ENCODE peak calls at places on chromosomes 12 and 14, in eight cellular contexts. T is hippocampal formation; W is adipocyte; L is left ventricle myocardium inferior; C is GM23248; D is stimulated activated CD4-positive, alpha-beta T cell treated with anti-CD3 and anti-CD28 coated beads, Interleukin-15, amount 100 ng/mL, for 1 hour; O is pancreas; Y is right cardiac atrium. X is an unnamed sample.

GRCh38 chr12:48629541-48629940 is 52.5 kb downstream of the KANSL2 start:
- DNase-seq in O (no peak), T (no peak), C (peak), D (no peak), W (no peak), L (no peak), Y (no peak), X (no peak)

GRCh38 chr14:103199141-103199540 is 75.9 kb downstream of the TNFAIP2 start:
- DNase-seq in T (no peak), O (no peak), C (peak), Y (no peak), W (peak), L (no peak), D (no peak), X (peak)

GRCh38 chr12:65742481-65742971 is 81.8 kb upstream of the HMGA2 start:
- DNase-seq in O (no peak), Y (peak), L (no peak), C (peak), D (no peak), T (no peak), W (peak), X (peak)

GRCh38 chr14:59310644-59311043 is 122.2 kb downstream of the DAAM1 start:
- DNase-seq in W (no peak), O (no peak), L (no peak), Y (no peak), C (no peak), D (no peak), T (no peak), X (peak)

GRCh38 chr14:36520601-36521525 is 831 bp upstream of the NKX2-1 start:
- DNase-seq in Y (no peak), T (no peak), C (peak), D (no peak), L (no peak), O (no peak), W (peak), X (no peak)

GRCh38 chr12:132568301-132568700 is 42.1 kb downstream of the LRCOL1 start:
- DNase-seq in T (no peak), C (no peak), D (no peak), O (no peak), Y (no peak), W (no peak), L (no peak), X (no peak)

GRCh38 chr14:85187521-85187920 is 342.4 kb upstream of the FLRT2 start:
- DNase-seq in D (no peak), T (no peak), C (no peak), L (no peak), O (no peak), W (no peak), Y (no peak), X (no peak)

GRCh38 chr14:21121106-21121505 is 20.2 kb downstream of the TMEM253 start:
- DNase-seq in Y (no peak), W (no peak), D (no peak), O (no peak), C (no peak), L (no peak), T (no peak), X (no peak)

GRCh38 chr12:104651812-104652211 is 195.1 kb downstream of the CHST11 start:
- DNase-seq in O (no peak), L (no peak), W (no peak), Y (no peak), T (no peak), C (no peak), D (no peak), X (no peak)

GRCh38 chr12:34393086-34393820 is 371.0 kb downstream of the ALG10 start:
- DNase-seq in W (no peak), D (peak), T (no peak), Y (peak), L (peak), C (no peak), O (no peak), X (no peak)

GRCh38 chr12:48572326-48572725 is 2.5 kb upstream of the LALBA start:
- DNase-seq in L (no peak), O (no peak), C (no peak), T (no peak), W (no peak), Y (no peak), D (no peak), X (no peak)

GRCh38 chr12:116481726-116482125 is 77.5 kb upstream of the MAP1LC3B2 start:
- DNase-seq in C (no peak), O (no peak), W (no peak), T (no peak), Y (no peak), D (no peak), L (no peak), X (no peak)

GRCh38 chr12:130178291-130178690 is 16.0 kb downstream of the FZD10 start:
- DNase-seq in C (no peak), L (no peak), O (no peak), Y (no peak), W (no peak), T (no peak), D (no peak), X (no peak)

GRCh38 chr14:35335388-35336092 is 43.4 kb downstream of the PSMA6 start:
- DNase-seq in O (peak), T (no peak), C (no peak), D (no peak), W (no peak), Y (peak), L (peak), X (no peak)

GRCh38 chr12:77940011-77940423 is 109.3 kb downstream of the NAV3 start:
- DNase-seq in D (no peak), C (peak), T (no peak), W (peak), L (no peak), O (no peak), Y (no peak), X (peak)

GRCh38 chr12:28089363-28089762 is 100.9 kb upstream of the CCDC91 start:
- DNase-seq in L (no peak), D (no peak), Y (no peak), C (peak), T (no peak), O (no peak), W (peak), X (peak)

GRCh38 chr14:91415794-91416743 is 1.6 kb downstream of the CCDC88C start:
- DNase-seq in W (no peak), T (no peak), O (no peak), D (peak), L (no peak), C (no peak), Y (no peak), X (no peak)

GRCh38 chr12:87728936-87729593 is 300.1 kb downstream of the C12orf50 start:
- DNase-seq in T (no peak), L (no peak), O (no peak), C (no peak), Y (no peak), W (peak), D (no peak), X (peak)

GRCh38 chr12:59643576-59643975 is 47.7 kb downstream of the SLC16A7 start:
- DNase-seq in T (no peak), W (no peak), C (no peak), O (no peak), Y (no peak), D (no peak), L (no peak), X (no peak)

GRCh38 chr14:55864890-55865655 is 253.1 kb upstream of the PELI2 start:
- DNase-seq in L (no peak), O (no peak), T (no peak), C (no peak), D (no peak), W (no peak), Y (peak), X (no peak)

GRCh38 chr14:69880051-69880487 is 853 bp downstream of the SMOC1 start:
- DNase-seq in L (no peak), W (no peak), Y (no peak), O (no peak), T (no peak), D (no peak), C (peak), X (no peak)

GRCh38 chr12:62683724-62684501 is 217.3 kb downstream of the MON2 start:
- DNase-seq in L (peak), O (no peak), D (no peak), T (no peak), C (peak), W (peak), Y (peak), X (peak)

GRCh38 chr12:106070147-106070546 is 68.6 kb downstream of the NUAK1 start:
- DNase-seq in W (no peak), D (no peak), L (no peak), T (no peak), C (no peak), O (no peak), Y (no peak), X (no peak)

GRCh38 chr14:95575820-95576473 is 41.1 kb downstream of the GLRX5 start:
- DNase-seq in W (no peak), O (no peak), D (no peak), Y (no peak), C (no peak), L (no peak), T (no peak), X (no peak)

GRCh38 chr12:57086951-57087688 is 1.8 kb upstream of the NAB2 start:
- DNase-seq in O (peak), L (peak), D (peak), C (peak), Y (peak), T (peak), W (peak), X (peak)

GRCh38 chr12:100141666-100141997 is 1.0 kb downstream of the BLTP3B start:
- DNase-seq in D (no peak), T (peak), L (no peak), Y (no peak), C (peak), W (peak), O (no peak), X (peak)

GRCh38 chr12:124391340-124392261 is 96.7 kb downstream of the RFLNA start:
- DNase-seq in O (no peak), D (no peak), W (peak), Y (peak), T (peak), L (peak), C (peak), X (peak)

X was measured in astrocyte.